ENCODE peak calls at places on chromosomes 12 and 14, in seven cellular contexts. E is heart right ventricle; R is midbrain; W is NCI-H748 treated with DMSO at 0.1 percent for 48 hours; G is activated T-cell treated with anti-CD3 and anti-CD28 coated beads, Interleukin-2, amount 50 U/mL, for 1 hour; A is left ventricle myocardium inferior; S is T-helper 9 cell. I is an unnamed sample.

GRCh38 chr14:50647753-50648152 is 20.4 kb downstream of the SAV1 start:
- DNase-seq in E (no peak), R (no peak), W (no peak), G (no peak), A (no peak), S (no peak), I (no peak)

GRCh38 chr14:74324945-74325361 is 22.2 kb upstream of the ABCD4 start:
- DNase-seq in E (no peak), R (peak; percentile 0), W (peak; percentile 7), G (no peak), A (no peak), S (no peak), I (no peak)

GRCh38 chr14:101412741-101413140 is 148.6 kb upstream of the DIO3 start:
- DNase-seq in E (no peak), R (no peak), W (peak; percentile 40), G (no peak), A (no peak), S (no peak), I (no peak)

GRCh38 chr12:106084048-106084671 is 54.6 kb downstream of the NUAK1 start:
- DNase-seq in E (no peak), R (no peak), W (no peak), G (no peak), A (no peak), S (no peak), I (no peak)

GRCh38 chr12:110269622-110270124 is 11.4 kb upstream of the ATP2A2 start:
- DNase-seq in E (no peak), R (no peak), W (no peak), G (no peak), A (no peak), S (no peak), I (no peak)

GRCh38 chr14:61260939-61261776 is 20.0 kb downstream of the TMEM30B start:
- DNase-seq in E (no peak), R (no peak), W (no peak), G (no peak), A (no peak), S (no peak), I (no peak)

GRCh38 chr12:109804820-109805761 is 28.1 kb downstream of the TRPV4 start:
- DNase-seq in E (peak; percentile 75), R (peak; percentile 59), W (peak; percentile 5), G (peak; percentile 78), A (peak; percentile 69), S (peak; percentile 64), I (peak; percentile 86)

GRCh38 chr12:31323466-31324115 is 2.4 kb downstream of the SINHCAF start:
- DNase-seq in E (peak; percentile 38), R (no peak), W (no peak), G (no peak), A (peak; percentile 22), S (peak; percentile 50), I (peak; percentile 41)

GRCh38 chr14:71712478-71712877 is 219.8 kb upstream of the RGS6 start:
- DNase-seq in E (no peak), R (no peak), W (no peak), G (no peak), A (no peak), S (no peak), I (no peak)

GRCh38 chr14:69816216-69816615 is 19.2 kb upstream of the SLC10A1 start:
- DNase-seq in E (no peak), R (no peak), W (no peak), G (no peak), A (no peak), S (no peak), I (no peak)

GRCh38 chr12:16573652-16574077 is 32.3 kb downstream of the LMO3 start:
- DNase-seq in E (no peak), R (no peak), W (no peak), G (no peak), A (peak; percentile 31), S (no peak), I (peak; percentile 75)

GRCh38 chr14:59698793-59699192 is 122.2 kb upstream of the CCDC175 start:
- DNase-seq in E (no peak), R (no peak), W (no peak), G (no peak), A (no peak), S (no peak), I (no peak)

GRCh38 chr14:71532349-71532748 is 399.9 kb upstream of the RGS6 start:
- DNase-seq in E (no peak), R (peak; percentile 13), W (peak; percentile 12), G (no peak), A (no peak), S (no peak), I (peak; percentile 27)

GRCh38 chr14:49303952-49304516 is 282.1 kb downstream of the RPS29 start:
- DNase-seq in E (no peak), R (no peak), W (no peak), G (no peak), A (no peak), S (no peak), I (no peak)